ENCODE peak calls at places on chromosomes 4 and X, in four cellular contexts. One of them, this sample, is unnamed.

GRCh38 chrX:55818673-55819375 is 101.3 kb downstream of the RRAGB start:
- DNase-seq in renal cortical epithelial cell: no peak
- DNase-seq in GM13977: no peak
- DNase-seq in mucosa of gallbladder: no peak
- DNase-seq in this sample: no peak

GRCh38 chr4:47060561-47060960 is 29.2 kb downstream of the GABRB1 start:
- DNase-seq in mucosa of gallbladder: no peak
- DNase-seq in renal cortical epithelial cell: no peak
- DNase-seq in GM13977: no peak
- DNase-seq in this sample: no peak

GRCh38 chrX:101219840-101220191 is 230 bp downstream of the DRP2 start:
- DNase-seq in mucosa of gallbladder: no peak
- DNase-seq in renal cortical epithelial cell: no peak
- DNase-seq in GM13977: no peak
- DNase-seq in this sample: peak; percentile 53

GRCh38 chr4:94488667-94489066 is 36.9 kb downstream of the PDLIM5 start:
- DNase-seq in mucosa of gallbladder: no peak
- DNase-seq in GM13977: no peak
- DNase-seq in renal cortical epithelial cell: peak; percentile 93
- DNase-seq in this sample: peak; percentile 84

GRCh38 chr4:156656911-156657310 is 314.7 kb downstream of the PDGFC start:
- DNase-seq in GM13977: no peak
- DNase-seq in renal cortical epithelial cell: no peak
- DNase-seq in mucosa of gallbladder: no peak
- DNase-seq in this sample: peak; percentile 7

GRCh38 chrX:67544281-67544680 is 460 bp downstream of the AR start:
- DNase-seq in renal cortical epithelial cell: no peak
- DNase-seq in mucosa of gallbladder: no peak
- DNase-seq in GM13977: no peak
- DNase-seq in this sample: peak; percentile 55

GRCh38 chr4:20356565-20356964 is 104.9 kb downstream of the SLIT2 start:
- DNase-seq in renal cortical epithelial cell: peak; percentile 80
- DNase-seq in mucosa of gallbladder: no peak
- DNase-seq in GM13977: no peak
- DNase-seq in this sample: no peak

GRCh38 chrX:118536687-118537461 is 41.3 kb downstream of the DOCK11 start:
- DNase-seq in mucosa of gallbladder: no peak
- DNase-seq in GM13977: no peak
- DNase-seq in renal cortical epithelial cell: peak; percentile 66
- DNase-seq in this sample: peak; percentile 31

GRCh38 chrX:94961730-94962129 is 1287.7 kb downstream of the FAM133A start:
- DNase-seq in GM13977: no peak
- DNase-seq in mucosa of gallbladder: no peak
- DNase-seq in renal cortical epithelial cell: no peak
- DNase-seq in this sample: no peak

GRCh38 chrX:40131644-40132376 is 34.1 kb upstream of the BCOR start:
- DNase-seq in mucosa of gallbladder: no peak
- DNase-seq in renal cortical epithelial cell: no peak
- DNase-seq in GM13977: no peak
- DNase-seq in this sample: no peak

GRCh38 chrX:19557816-19558215 is 42.5 kb upstream of the MAP3K15 start:
- DNase-seq in mucosa of gallbladder: no peak
- DNase-seq in renal cortical epithelial cell: no peak
- DNase-seq in GM13977: no peak
- DNase-seq in this sample: peak; percentile 61

GRCh38 chrX:46278591-46278990 is 266.6 kb downstream of the ZNF674 start:
- DNase-seq in mucosa of gallbladder: no peak
- DNase-seq in renal cortical epithelial cell: no peak
- DNase-seq in GM13977: no peak
- DNase-seq in this sample: no peak

GRCh38 chrX:153862369-153863250 is 23.4 kb downstream of the L1CAM start:
- DNase-seq in renal cortical epithelial cell: no peak
- DNase-seq in GM13977: peak; percentile 24
- DNase-seq in mucosa of gallbladder: no peak
- DNase-seq in this sample: no peak

GRCh38 chr4:72951147-72951546 is 118.4 kb downstream of the COX18 start:
- DNase-seq in GM13977: no peak
- DNase-seq in mucosa of gallbladder: no peak
- DNase-seq in renal cortical epithelial cell: no peak
- DNase-seq in this sample: no peak

GRCh38 chrX:150509703-150510102 is 58.7 kb upstream of the MTM1 start:
- DNase-seq in renal cortical epithelial cell: peak; percentile 16
- DNase-seq in GM13977: no peak
- DNase-seq in mucosa of gallbladder: no peak
- DNase-seq in this sample: no peak

GRCh38 chr4:21948347-21949072 is at the start of gene KCNIP4:
- DNase-seq in mucosa of gallbladder: no peak
- DNase-seq in GM13977: no peak
- DNase-seq in renal cortical epithelial cell: no peak
- DNase-seq in this sample: peak; percentile 63

GRCh38 chrX:85905851-85906250 is 141.5 kb downstream of the CHM start:
- DNase-seq in GM13977: no peak
- DNase-seq in mucosa of gallbladder: no peak
- DNase-seq in renal cortical epithelial cell: no peak
- DNase-seq in this sample: no peak

GRCh38 chr4:88706574-88706973 is 8.9 kb upstream of the NAP1L5 start:
- DNase-seq in mucosa of gallbladder: no peak
- DNase-seq in GM13977: no peak
- DNase-seq in renal cortical epithelial cell: peak; percentile 67
- DNase-seq in this sample: peak; percentile 83

GRCh38 chr4:3369781-3370660 is 71.7 kb upstream of the HGFAC start:
- DNase-seq in renal cortical epithelial cell: no peak
- DNase-seq in mucosa of gallbladder: peak; percentile 52
- DNase-seq in GM13977: no peak
- DNase-seq in this sample: peak; percentile 96

GRCh38 chr4:140427919-140428471 is 547 bp upstream of the CLGN start:
- DNase-seq in renal cortical epithelial cell: no peak
- DNase-seq in GM13977: no peak
- DNase-seq in mucosa of gallbladder: no peak
- DNase-seq in this sample: peak; percentile 1

GRCh38 chrX:43940811-43941210 is 32.4 kb downstream of the NDP start:
- DNase-seq in renal cortical epithelial cell: peak; percentile 51
- DNase-seq in mucosa of gallbladder: no peak
- DNase-seq in GM13977: no peak
- DNase-seq in this sample: peak; percentile 70

GRCh38 chr4:66558651-66559050 is 888.4 kb upstream of the EPHA5 start:
- DNase-seq in renal cortical epithelial cell: peak; percentile 47
- DNase-seq in mucosa of gallbladder: no peak
- DNase-seq in GM13977: no peak
- DNase-seq in this sample: no peak

GRCh38 chr4:186330368-186330767 is 64.4 kb downstream of the F11 start:
- DNase-seq in GM13977: no peak
- DNase-seq in mucosa of gallbladder: no peak
- DNase-seq in renal cortical epithelial cell: no peak
- DNase-seq in this sample: no peak

GRCh38 chr4:187276786-187277408 is 553.2 kb upstream of the FAT1 start:
- DNase-seq in GM13977: no peak
- DNase-seq in mucosa of gallbladder: no peak
- DNase-seq in renal cortical epithelial cell: no peak
- DNase-seq in this sample: peak; percentile 7

GRCh38 chr4:122826596-122827257 is at the start of gene FGF2:
- DNase-seq in mucosa of gallbladder: peak; percentile 48
- DNase-seq in GM13977: peak; percentile 68
- DNase-seq in renal cortical epithelial cell: no peak
- DNase-seq in this sample: peak; percentile 86

GRCh38 chr4:11605597-11605996 is 176.9 kb upstream of the HS3ST1 start:
- DNase-seq in mucosa of gallbladder: no peak
- DNase-seq in GM13977: no peak
- DNase-seq in renal cortical epithelial cell: peak; percentile 73
- DNase-seq in this sample: no peak

GRCh38 chrX:106203315-106203714 is 35.2 kb downstream of the PWWP3B start:
- DNase-seq in mucosa of gallbladder: no peak
- DNase-seq in GM13977: no peak
- DNase-seq in renal cortical epithelial cell: no peak
- DNase-seq in this sample: no peak

GRCh38 chr4:17565846-17566245 is 11.2 kb upstream of the LAP3 start:
- DNase-seq in renal cortical epithelial cell: no peak
- DNase-seq in mucosa of gallbladder: no peak
- DNase-seq in GM13977: no peak
- DNase-seq in this sample: no peak

GRCh38 chr4:10179957-10180602 is 63.5 kb upstream of the WDR1 start:
- DNase-seq in mucosa of gallbladder: no peak
- DNase-seq in renal cortical epithelial cell: no peak
- DNase-seq in GM13977: no peak
- DNase-seq in this sample: peak; percentile 67

GRCh38 chr4:153259679-153260078 is 55.4 kb downstream of the TRIM2 start:
- DNase-seq in mucosa of gallbladder: no peak
- DNase-seq in GM13977: no peak
- DNase-seq in renal cortical epithelial cell: no peak
- DNase-seq in this sample: no peak

GRCh38 chrX:117895418-117895817 is 221.2 kb downstream of the KLHL13 start:
- DNase-seq in mucosa of gallbladder: no peak
- DNase-seq in renal cortical epithelial cell: peak; percentile 21
- DNase-seq in GM13977: no peak
- DNase-seq in this sample: no peak